ENCODE peak calls at places on chromosomes 12 and 14, in five cellular contexts. J is fibroblast of lung, Y is heart right ventricle, A is ovary, L is Karpas-422. S is an unnamed sample.

GRCh38 chr14:44316647-44317432 is 190.2 kb downstream of the FSCB start:
- DNase-seq in J (peak), Y (no peak), L (no peak), A (no peak), S (no peak)

GRCh38 chr14:100653409-100653808 is 66.2 kb upstream of the BEGAIN start:
- DNase-seq in A (no peak), Y (no peak), L (peak), J (no peak), S (no peak)

GRCh38 chr12:11771356-11771755 is 121.9 kb downstream of the ETV6 start:
- DNase-seq in J (peak), Y (no peak), A (no peak), L (no peak), S (no peak)

GRCh38 chr14:94601961-94602391 is 10.2 kb upstream of the SERPINA3 start:
- DNase-seq in A (peak), J (peak), L (no peak), Y (peak), S (peak)

GRCh38 chr12:45732250-45732649 is 2.7 kb downstream of the ARID2 start:
- DNase-seq in J (peak), A (no peak), L (peak), Y (no peak), S (no peak)

GRCh38 chr12:49909826-49910225 is 6.1 kb upstream of the FAIM2 start:
- DNase-seq in L (no peak), Y (no peak), A (no peak), J (peak), S (no peak)

GRCh38 chr14:102279688-102280348 is 25.1 kb downstream of the MOK start:
- DNase-seq in Y (no peak), L (no peak), A (no peak), J (peak), S (no peak)

GRCh38 chr12:41061189-41061588 is 126.9 kb upstream of the PDZRN4 start:
- DNase-seq in J (no peak), A (no peak), Y (no peak), L (no peak), S (no peak)

GRCh38 chr12:2959508-2960431 is 573 bp downstream of the TEAD4 start:
- DNase-seq in L (no peak), A (peak), Y (peak), J (peak), S (no peak)

GRCh38 chr12:51391047-51391837 is at the start of gene GALNT6:
- DNase-seq in L (peak), Y (peak), A (no peak), J (no peak), S (no peak)

GRCh38 chr12:101832030-101832429 is 1.3 kb upstream of the GNPTAB start:
- DNase-seq in J (no peak), Y (no peak), L (no peak), A (no peak), S (no peak)

GRCh38 chr14:24895243-24895583 is 154.7 kb downstream of the STXBP6 start:
- DNase-seq in A (no peak), L (no peak), J (peak), Y (no peak), S (no peak)

GRCh38 chr14:52349731-52350130 is 35.6 kb downstream of the PTGER2 start:
- DNase-seq in Y (no peak), L (no peak), A (no peak), J (no peak), S (no peak)

GRCh38 chr12:10448236-10448635 is 4.9 kb downstream of the KLRC1 start:
- DNase-seq in L (no peak), A (no peak), J (no peak), Y (no peak), S (no peak)

GRCh38 chr14:72555609-72556000 is 338.3 kb downstream of the DPF3 start:
- DNase-seq in L (no peak), J (no peak), Y (no peak), A (no peak), S (no peak)

GRCh38 chr12:32032205-32032810 is 73.1 kb downstream of the RESF1 start:
- DNase-seq in J (peak), A (no peak), L (no peak), Y (no peak), S (no peak)

GRCh38 chr14:64095620-64096019 is 198.6 kb downstream of the ESR2 start:
- DNase-seq in A (no peak), J (peak), Y (no peak), L (no peak), S (no peak)

GRCh38 chr14:67268456-67269115 is 27.4 kb downstream of the PALS1 start:
- DNase-seq in J (peak), A (no peak), Y (no peak), L (no peak), S (no peak)

GRCh38 chr14:97368900-97369564 is 571.9 kb downstream of the VRK1 start:
- DNase-seq in J (no peak), L (no peak), Y (no peak), A (no peak), S (no peak)

GRCh38 chr12:32399373-32400113 is at the start of gene FGD4:
- DNase-seq in A (peak), L (peak), J (peak), Y (peak), S (peak)

GRCh38 chr14:73633115-73633514 is 11.7 kb upstream of the DNAL1 start:
- DNase-seq in J (no peak), Y (no peak), L (no peak), A (no peak), S (no peak)

GRCh38 chr12:101746661-101747060 is 7.4 kb upstream of the SYCP3 start:
- DNase-seq in L (no peak), A (no peak), J (no peak), Y (no peak), S (no peak)

GRCh38 chr12:3152892-3153291 is 75.7 kb downstream of the TSPAN9 start:
- DNase-seq in A (no peak), Y (peak), L (no peak), J (no peak), S (no peak)

GRCh38 chr12:125650587-125650986 is 585.4 kb downstream of the AACS start:
- DNase-seq in Y (no peak), L (no peak), A (no peak), J (no peak), S (no peak)

DNA sequence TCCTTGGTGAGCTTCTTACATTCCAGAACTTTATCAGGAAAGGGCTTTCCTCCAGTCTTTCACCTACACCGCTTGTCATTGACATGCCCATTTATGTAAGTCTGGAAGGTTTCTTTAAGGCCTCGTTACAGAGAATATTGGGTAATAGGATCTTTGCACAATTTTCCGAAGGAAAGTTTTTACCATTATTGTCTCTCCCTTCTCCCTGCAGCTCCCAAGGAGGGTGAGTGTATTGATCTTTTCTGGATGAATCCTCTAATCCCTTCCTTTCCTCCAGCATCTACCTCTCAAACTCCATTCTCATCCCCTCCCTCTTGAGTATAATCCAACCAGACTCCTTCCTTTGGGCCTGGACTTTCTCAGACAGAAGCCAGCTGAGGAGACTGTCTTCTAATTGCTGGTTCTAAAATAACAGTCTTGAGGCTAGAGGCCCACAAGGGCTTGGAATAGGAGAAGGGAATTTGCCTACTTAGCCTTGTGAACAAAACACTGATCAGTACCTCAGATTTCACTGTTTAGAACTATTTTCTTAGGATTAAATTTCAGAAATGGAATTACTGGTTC is 21.8 kb downstream of the WNK1 start:
- DNase-seq in A (no peak), J (no peak), Y (no peak), L (peak), S (no peak)
- H3K4me3 ChIP-seq in A (no peak), J (no peak), Y (no peak), L (no peak), S (no peak)

DNA sequence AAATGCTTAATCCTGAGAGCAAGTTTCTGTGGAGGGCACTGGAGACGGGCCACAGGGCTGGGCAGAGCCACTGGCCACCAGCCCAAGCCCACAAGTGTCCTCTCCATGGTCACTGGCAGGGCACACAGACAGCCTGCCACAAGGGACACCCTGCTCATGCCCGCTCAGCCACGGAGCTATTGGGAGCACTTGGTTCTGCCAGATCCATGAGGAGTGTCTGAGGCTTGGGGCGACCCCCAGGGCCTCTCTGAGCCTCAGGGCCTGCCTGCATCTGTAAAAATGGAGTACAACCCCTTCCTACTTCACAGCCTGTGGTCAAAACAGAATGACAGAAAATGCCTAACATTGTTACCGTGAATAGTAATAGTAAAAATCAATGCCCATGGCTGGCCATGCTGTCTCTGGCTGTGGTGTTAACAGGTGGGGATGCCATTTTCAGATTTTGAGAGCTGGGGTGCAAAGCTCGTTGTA is 3.2 kb downstream of the PGF start:
- DNase-seq in Y (no peak), L (no peak), A (no peak), J (no peak), S (no peak)
- H3K27ac ChIP-seq in Y (no peak), L (no peak), A (no peak), J (no peak), S (no peak)

DNA sequence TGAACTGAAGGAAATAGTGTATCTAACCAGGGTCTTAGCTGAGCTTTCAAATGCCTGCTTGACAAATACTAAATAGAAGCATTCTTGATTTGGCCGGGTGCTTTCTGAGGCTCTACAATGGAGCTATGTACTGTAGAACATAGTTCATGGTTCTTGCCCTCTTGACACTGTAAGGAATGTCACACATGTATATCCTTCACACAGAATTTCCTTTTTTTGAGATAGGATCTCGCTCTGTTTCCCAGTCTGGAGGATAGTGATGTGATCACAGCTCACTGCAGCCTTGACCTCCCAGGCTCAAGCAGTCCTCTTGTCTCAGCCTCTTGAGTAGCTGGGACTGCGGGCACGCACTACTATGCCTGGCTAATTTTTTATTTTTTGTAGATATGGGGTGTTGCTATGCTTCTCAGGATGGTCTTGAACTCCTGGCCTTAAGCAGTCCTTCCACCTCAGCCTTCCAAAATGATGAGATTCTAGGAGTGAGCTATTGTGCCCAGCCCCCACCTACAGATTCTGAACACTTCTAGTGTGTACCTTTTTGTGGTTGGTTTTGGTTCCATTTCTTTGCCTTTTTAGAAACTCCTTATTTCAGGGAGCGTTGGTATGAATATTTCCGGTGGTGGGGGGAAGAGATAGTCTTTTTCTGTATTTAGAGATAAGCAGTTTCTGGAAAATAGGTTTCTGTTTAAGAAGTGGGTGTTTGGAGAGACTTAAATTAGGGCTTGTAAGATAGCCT is 4.2 kb downstream of the MLXIP start:
- DNase-seq in L (no peak), J (no peak), Y (no peak), A (no peak), S (no peak)
- H3K4me3 ChIP-seq in L (no peak), J (peak), Y (no peak), A (no peak), S (no peak)

GRCh38 chr14:103540816-103541493 is 12.0 kb downstream of the TRMT61A start:
- DNase-seq in J (no peak), L (no peak), A (no peak), Y (peak), S (no peak)
- H3K27ac ChIP-seq in J (peak), L (no peak), A (peak), Y (no peak), S (peak)

DNA sequence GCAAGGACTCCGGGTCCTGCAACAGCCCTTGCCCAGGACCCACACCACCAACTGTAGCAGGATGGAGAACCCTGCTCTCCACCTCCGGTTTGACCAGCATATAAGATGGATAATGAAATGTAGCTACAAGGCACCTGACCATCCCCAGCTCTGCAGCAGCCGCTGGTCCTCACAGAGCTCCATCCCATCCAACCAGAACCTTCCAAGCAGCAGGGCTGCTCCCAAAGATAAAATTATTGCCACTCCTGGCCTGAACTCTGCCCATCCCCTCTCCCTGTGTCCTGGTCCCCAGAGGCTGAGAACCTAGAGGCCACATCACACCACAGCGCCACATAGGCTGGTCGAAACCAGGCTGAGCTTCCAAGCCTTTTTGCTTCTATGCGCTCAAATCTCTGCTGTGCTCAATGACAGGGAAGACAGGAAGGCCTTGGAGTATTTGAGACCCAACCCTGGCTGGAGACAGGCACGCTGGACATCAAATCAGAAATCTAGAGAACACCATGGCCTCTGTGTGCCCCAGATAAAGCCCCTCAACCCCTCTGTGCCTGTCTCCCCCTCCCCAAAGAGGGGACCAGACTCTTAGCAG is 4.2 kb downstream of the CDK2AP1 start:
- DNase-seq in Y (no peak), A (no peak), L (no peak), J (no peak), S (no peak)
- H3K4me3 ChIP-seq in Y (no peak), A (no peak), L (no peak), J (no peak), S (no peak)

GRCh38 chr14:50859296-50859624 is 12.6 kb upstream of the ABHD12B start:
- DNase-seq in A (no peak), Y (no peak), J (no peak), L (no peak), S (no peak)
- H3K27ac ChIP-seq in A (no peak), Y (peak), J (peak), L (no peak), S (peak)

GRCh38 chr12:88578274-88578673 is 2.0 kb downstream of the KITLG start:
- DNase-seq in J (peak), L (no peak), A (no peak), Y (no peak), S (no peak)
- H3K4me3 ChIP-seq in J (peak), L (no peak), A (peak), Y (peak), S (peak)

GRCh38 chr12:57694459-57695019 is 607 bp downstream of the OS9 start:
- DNase-seq in Y (no peak), L (no peak), A (peak), J (no peak), S (no peak)
- H3K27ac ChIP-seq in Y (no peak), L (peak), A (no peak), J (peak), S (peak)

GRCh38 chr12:39369756-39370155 is 73.2 kb downstream of the KIF21A start:
- DNase-seq in A (no peak), J (no peak), L (no peak), Y (no peak), S (no peak)

GRCh38 chr12:39375206-39375808 is 67.6 kb downstream of the KIF21A start:
- DNase-seq in J (peak), Y (no peak), A (no peak), L (no peak), S (no peak)

GRCh38 chr12:39372204-39372925 is 70.6 kb downstream of the KIF21A start:
- DNase-seq in A (no peak), Y (no peak), L (no peak), J (no peak), S (no peak)

GRCh38 chr12:39368891-39369290 is 74.0 kb downstream of the KIF21A start:
- DNase-seq in Y (no peak), A (no peak), J (peak), L (no peak), S (no peak)

DNA sequence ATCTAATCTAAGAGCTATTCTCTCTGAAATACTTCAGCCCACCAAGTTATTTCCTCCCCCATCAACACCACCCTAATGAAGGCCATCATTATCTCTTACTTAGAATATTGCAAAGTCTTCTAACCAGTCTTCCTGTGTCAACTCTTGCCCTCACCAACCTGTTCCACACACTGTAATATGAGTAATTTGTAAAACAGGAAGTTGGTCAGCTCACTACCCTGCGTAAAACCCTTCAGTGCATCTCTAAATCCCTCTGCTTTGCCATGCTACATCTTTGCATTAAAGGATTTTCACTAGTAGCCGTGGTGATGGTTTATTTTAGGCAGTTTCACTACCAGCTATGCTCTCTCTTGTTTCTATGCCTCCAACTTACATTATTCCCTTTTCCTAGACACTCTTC is 70.0 kb downstream of the KIF21A start:
- DNase-seq in Y (no peak), L (no peak), A (no peak), J (no peak), S (no peak)
- H3K4me3 ChIP-seq in Y (no peak), L (no peak), A (no peak), J (no peak), S (no peak)

DNA sequence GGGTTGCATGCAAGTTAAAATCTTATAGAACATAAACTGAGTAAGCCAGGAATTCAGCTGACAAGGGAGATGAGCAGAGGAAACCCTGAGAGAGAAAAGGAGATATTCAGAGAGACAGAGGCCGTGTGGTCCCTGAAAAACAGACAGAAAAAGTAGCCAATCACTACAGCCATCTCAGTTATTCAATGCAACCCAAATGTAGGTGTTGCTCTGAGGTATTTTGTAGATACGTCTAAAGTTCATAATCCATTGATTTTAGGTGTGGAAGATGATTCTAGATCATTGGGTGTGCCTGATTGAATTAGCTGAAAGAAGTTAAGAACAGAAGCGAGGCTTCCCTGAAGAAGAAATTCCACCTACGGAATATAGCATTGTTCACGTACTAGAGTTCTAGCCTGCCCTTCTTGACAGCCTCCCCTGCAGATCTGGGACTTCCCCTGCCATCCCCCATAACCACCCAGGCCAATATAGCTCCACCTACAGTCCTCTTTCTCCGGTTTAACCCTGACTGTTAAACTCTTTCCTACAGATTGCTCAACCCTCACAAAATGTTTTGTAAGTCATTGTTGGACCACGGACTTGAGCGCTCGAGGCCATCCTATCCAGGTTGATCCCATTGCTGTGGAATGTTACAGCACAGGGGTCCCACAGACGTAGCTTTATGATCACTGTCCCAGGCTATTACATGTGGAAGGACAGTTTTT is 21.7 kb downstream of the AICDA start:
- DNase-seq in A (no peak), J (no peak), Y (no peak), L (peak), S (no peak)
- H3K27ac ChIP-seq in A (no peak), J (no peak), Y (no peak), L (no peak), S (no peak)